ENCODE peak calls at places on chromosome 15, in four cellular contexts. Q, W, D and J are unnamed samples.

GRCh38 chr15:65069779-65070546 is 2.2 kb upstream of the RASL12 start:
- DNase-seq in Q (no peak), D (no peak), W (no peak), J (no peak)

GRCh38 chr15:58980351-58980939 is 7.0 kb upstream of the RNF111 start:
- DNase-seq in Q (peak; percentile 14), D (no peak), W (no peak), J (no peak)

GRCh38 chr15:71051539-71051938 is 63.7 kb upstream of the THSD4 start:
- DNase-seq in D (no peak), Q (no peak), W (no peak), J (no peak)

GRCh38 chr15:45458746-45459403 is 63.7 kb downstream of the SLC30A4 start:
- DNase-seq in Q (peak; percentile 65), D (peak; percentile 64), W (no peak), J (peak; percentile 74)

GRCh38 chr15:68656438-68656739 is 77.6 kb downstream of the CORO2B start:
- DNase-seq in Q (no peak), D (no peak), W (no peak), J (no peak)

GRCh38 chr15:39846108-39846507 is 63.5 kb upstream of the FSIP1 start:
- DNase-seq in Q (no peak), W (no peak), D (no peak), J (no peak)

GRCh38 chr15:44713006-44713966 is 2.0 kb downstream of the B2M start:
- DNase-seq in Q (no peak), D (no peak), W (no peak), J (no peak)

GRCh38 chr15:31254431-31255175 is 72.0 kb upstream of the KLF13 start:
- DNase-seq in W (no peak), Q (no peak), D (peak; percentile 71), J (no peak)

GRCh38 chr15:32029862-32030781 is at the start of gene CHRNA7:
- DNase-seq in D (no peak), Q (peak; percentile 95), W (no peak), J (no peak)

GRCh38 chr15:100114526-100114925 is 227.2 kb downstream of the ADAMTS17 start:
- DNase-seq in D (peak; percentile 38), W (no peak), Q (peak; percentile 70), J (no peak)

GRCh38 chr15:64046347-64047153 is at the start of gene DAPK2:
- DNase-seq in D (peak; percentile 52), W (no peak), Q (peak; percentile 89), J (peak; percentile 67)

GRCh38 chr15:92018535-92019239 is 165.2 kb downstream of the SLCO3A1 start:
- DNase-seq in D (no peak), W (no peak), Q (no peak), J (no peak)

GRCh38 chr15:40314723-40315276 is 7.1 kb upstream of the PLCB2 start:
- DNase-seq in Q (no peak), W (no peak), D (no peak), J (no peak)

GRCh38 chr15:57769266-57769665 is 62.8 kb downstream of the POLR2M start:
- DNase-seq in D (peak; percentile 68), W (peak; percentile 29), Q (no peak), J (no peak)

GRCh38 chr15:76101655-76102054 is 41.9 kb downstream of the TMEM266 start:
- DNase-seq in D (no peak), W (no peak), Q (no peak), J (no peak)

GRCh38 chr15:76099388-76099787 is 39.6 kb downstream of the TMEM266 start:
- DNase-seq in D (no peak), Q (no peak), W (no peak), J (no peak)

GRCh38 chr15:76100361-76100760 is 40.6 kb downstream of the TMEM266 start:
- DNase-seq in D (no peak), W (no peak), Q (no peak), J (no peak)

DNA sequence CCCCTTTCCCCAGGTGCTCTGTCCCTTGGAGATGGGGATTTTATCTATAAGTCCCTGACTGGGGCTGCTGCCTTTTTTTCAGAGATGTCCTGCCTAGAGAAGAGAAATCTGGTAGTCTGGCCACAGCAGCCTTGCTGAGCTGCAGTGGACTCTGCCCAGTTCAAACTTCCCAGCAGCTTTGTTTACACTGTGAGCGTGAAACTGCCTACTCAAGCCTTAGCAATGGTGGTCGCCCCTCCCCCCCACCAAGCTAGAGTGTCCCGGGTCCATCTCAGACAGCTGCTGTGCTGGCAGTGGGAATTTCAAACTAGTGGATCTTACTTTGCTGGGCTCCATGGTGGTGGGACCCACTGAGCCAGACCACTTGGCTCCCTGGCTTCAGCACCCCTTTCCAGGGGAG is 38.9 kb downstream of the TMEM266 start:
- DNase-seq in Q (no peak), D (no peak), W (no peak), J (no peak)
- H3K27me3 ChIP-seq in Q (no peaks in the 10 kb centered on the region), D (no peaks in the 10 kb centered on the region), W (no peaks in the 10 kb centered on the region), J (no peaks in the 10 kb centered on the region)

DNA sequence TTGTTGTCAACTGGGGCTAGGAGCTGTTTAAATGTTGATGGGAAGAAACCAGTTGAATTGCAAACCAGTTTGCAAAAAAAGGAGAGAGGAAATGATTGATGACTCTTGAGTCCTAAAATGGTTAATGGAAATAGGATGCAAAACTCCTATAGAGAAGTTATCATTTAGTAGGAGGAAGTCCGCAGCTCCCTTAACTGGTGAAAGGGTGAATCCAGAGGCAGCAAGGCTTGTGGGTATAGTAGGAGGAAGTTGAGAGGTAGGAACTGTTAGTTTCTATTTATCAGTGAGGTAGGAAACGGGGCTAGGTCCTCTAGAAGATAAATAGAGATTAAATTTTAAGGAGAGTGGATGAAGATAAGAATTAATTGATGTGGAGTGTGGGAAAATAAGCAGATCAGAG is 15.4 kb downstream of the IREB2 start:
- DNase-seq in W (no peak), D (no peak), Q (no peak), J (no peak)
- H3K4me1 ChIP-seq in W (peaks cover 4% of the 10 kb centered on the region), D (peaks cover 36% of the 10 kb centered on the region), Q (no peaks in the 10 kb centered on the region), J (peaks cover 54% of the 10 kb centered on the region)

DNA sequence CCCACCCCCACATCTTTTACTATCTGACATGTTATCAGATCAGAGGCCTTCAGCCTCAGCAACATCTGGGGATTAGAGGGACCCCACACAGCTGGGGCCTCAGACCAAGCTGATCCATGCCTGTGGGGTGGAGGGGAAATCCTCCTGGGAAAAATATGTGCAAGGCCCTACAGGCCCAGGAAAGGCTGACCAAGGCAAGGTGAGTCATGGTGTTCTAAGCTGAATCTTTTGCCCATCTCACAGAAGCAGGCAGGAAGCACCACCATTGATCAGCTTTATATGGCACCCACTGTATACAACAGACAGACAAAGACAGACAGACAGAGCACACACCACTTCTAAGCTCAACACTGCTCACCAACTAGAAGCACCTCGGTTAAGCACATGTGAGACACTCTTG is 12.4 kb upstream of the PARP6 start:
- DNase-seq in D (no peak), Q (no peak), W (no peak), J (no peak)
- TF ChIP-seq CTCF in D (no peak), Q (no peak), W (no peak), J (no peak)

GRCh38 chr15:55740981-55741591 is 1.9 kb downstream of the PRTG start:
- DNase-seq in Q (peak; percentile 43), D (no peak), W (no peak), J (no peak)

GRCh38 chr15:55738715-55739114 is 4.2 kb downstream of the PRTG start:
- DNase-seq in W (no peak), D (no peak), Q (no peak), J (no peak)

GRCh38 chr15:55739641-55740040 is 3.3 kb downstream of the PRTG start:
- DNase-seq in D (no peak), Q (peak; percentile 52), W (no peak), J (no peak)

GRCh38 chr15:55741592-55742497 is 1.1 kb downstream of the PRTG start:
- DNase-seq in W (no peak), D (no peak), Q (peak; percentile 70), J (no peak)

GRCh38 chr15:55740479-55740878 is 2.5 kb downstream of the PRTG start:
- DNase-seq in W (no peak), Q (no peak), D (no peak), J (no peak)
- H3K27me3 ChIP-seq in W (no peaks in the 10 kb centered on the region), Q (peaks cover 11% of the 10 kb centered on the region), D (no peaks in the 10 kb centered on the region), J (peaks cover 13% of the 10 kb centered on the region)

GRCh38 chr15:85973584-85974347 is 105.9 kb upstream of the AGBL1 start:
- DNase-seq in D (no peak), W (no peak), Q (peak; percentile 58), J (no peak)

GRCh38 chr15:85972805-85973540 is 106.7 kb upstream of the AGBL1 start:
- DNase-seq in D (no peak), W (no peak), Q (no peak), J (no peak)

GRCh38 chr15:85974742-85975141 is 104.9 kb upstream of the AGBL1 start:
- DNase-seq in Q (no peak), W (no peak), D (no peak), J (no peak)

GRCh38 chr15:85976102-85976501 is 103.6 kb upstream of the AGBL1 start:
- DNase-seq in W (no peak), Q (no peak), D (no peak), J (no peak)

GRCh38 chr15:85974348-85974705 is 105.3 kb upstream of the AGBL1 start:
- DNase-seq in D (no peak), Q (no peak), W (no peak), J (no peak)
- H3K4me1 ChIP-seq in D (no peaks in the 10 kb centered on the region), Q (peaks cover 5% of the 10 kb centered on the region), W (no peaks in the 10 kb centered on the region), J (no peaks in the 10 kb centered on the region)

GRCh38 chr15:77548608-77549551 is 83.8 kb downstream of the LINGO1 start:
- DNase-seq in D (no peak), Q (peak; percentile 39), W (no peak), J (no peak)
- TF ChIP-seq CTCF in D (no peak), Q (peak; percentile 4), W (no peak), J (no peak)